ENCODE peak calls at places on chromosome 19, in seven cellular contexts. F, X, R, Q, M, I and N are unnamed samples.

GRCh38 chr19:33348301-33349010 is 25.1 kb upstream of the CEBPG start:
- DNase-seq in F (no peak), X (no peak), R (no peak), Q (no peak), M (peak; percentile 37), I (no peak), N (no peak)

GRCh38 chr19:4717191-4717965 is 6.3 kb downstream of the DPP9 start:
- DNase-seq in F (no peak), X (peak; percentile 61), R (peak; percentile 95), Q (no peak), M (no peak), I (no peak), N (no peak)

GRCh38 chr19:49645995-49646394 is 4.0 kb downstream of the SCAF1 start:
- DNase-seq in F (no peak), X (no peak), R (no peak), Q (no peak), M (no peak), I (no peak), N (no peak)

GRCh38 chr19:19873381-19873780 is 7.7 kb downstream of the ZNF253 start:
- DNase-seq in F (no peak), X (no peak), R (no peak), Q (no peak), M (no peak), I (no peak), N (no peak)

GRCh38 chr19:58182577-58182988 is 278 bp upstream of the ZNF274 start:
- DNase-seq in F (peak; percentile 89), X (no peak), R (peak; percentile 96), Q (no peak), M (peak; percentile 59), I (peak; percentile 95), N (peak; percentile 95)

GRCh38 chr19:47267350-47267759 is 7.3 kb upstream of the INAFM1 start:
- DNase-seq in F (no peak), X (no peak), R (no peak), Q (no peak), M (no peak), I (no peak), N (no peak)

GRCh38 chr19:12224676-12225075 is 61.8 kb downstream of the ZNF136 start:
- DNase-seq in F (no peak), X (no peak), R (no peak), Q (no peak), M (no peak), I (no peak), N (no peak)

GRCh38 chr19:52871466-52871865 is 14.0 kb upstream of the ZNF468 start:
- DNase-seq in F (no peak), X (no peak), R (no peak), Q (no peak), M (no peak), I (no peak), N (no peak)

GRCh38 chr19:4567584-4568071 is 8.1 kb upstream of the SEMA6B start:
- DNase-seq in F (peak; percentile 80), X (no peak), R (no peak), Q (peak; percentile 71), M (no peak), I (peak; percentile 82), N (peak; percentile 67)

GRCh38 chr19:10086904-10087256 is 763 bp downstream of the SHFL start:
- DNase-seq in F (no peak), X (no peak), R (no peak), Q (no peak), M (no peak), I (peak; percentile 60), N (no peak)

GRCh38 chr19:44142014-44142523 is 715 bp downstream of the ZNF234 start:
- DNase-seq in F (no peak), X (peak; percentile 14), R (no peak), Q (no peak), M (no peak), I (peak; percentile 8), N (no peak)

GRCh38 chr19:40530091-40530901 is 46.4 kb upstream of the SHKBP1 start:
- DNase-seq in F (peak; percentile 32), X (peak; percentile 77), R (no peak), Q (no peak), M (no peak), I (peak; percentile 21), N (peak; percentile 67)

GRCh38 chr19:19420570-19421301 is 15.3 kb downstream of the GATAD2A start:
- DNase-seq in F (no peak), X (no peak), R (no peak), Q (no peak), M (no peak), I (peak; percentile 60), N (no peak)

GRCh38 chr19:22606954-22607652 is 27.0 kb upstream of the ZNF492 start:
- DNase-seq in F (no peak), X (no peak), R (no peak), Q (no peak), M (no peak), I (no peak), N (no peak)

GRCh38 chr19:1647664-1648155 is 4.7 kb downstream of the TCF3 start:
- DNase-seq in F (no peak), X (no peak), R (no peak), Q (no peak), M (no peak), I (no peak), N (no peak)

GRCh38 chr19:18421371-18421959 is 2.3 kb downstream of the SSBP4 start:
- DNase-seq in F (no peak), X (no peak), R (no peak), Q (no peak), M (no peak), I (peak; percentile 17), N (no peak)

GRCh38 chr19:33177417-33177976 is 16.6 kb upstream of the LRP3 start:
- DNase-seq in F (no peak), X (peak; percentile 94), R (peak; percentile 50), Q (no peak), M (no peak), I (peak; percentile 72), N (peak; percentile 61)

GRCh38 chr19:38619361-38620174 is 580 bp downstream of the EIF3K start:
- DNase-seq in F (no peak), X (no peak), R (no peak), Q (no peak), M (no peak), I (no peak), N (no peak)

GRCh38 chr19:38617283-38617763 is 430 bp downstream of the MAP4K1 start:
- DNase-seq in F (no peak), X (no peak), R (no peak), Q (no peak), M (no peak), I (peak; percentile 40), N (no peak)

GRCh38 chr19:38617764-38618589 is at the start of gene MAP4K1:
- DNase-seq in F (peak; percentile 59), X (no peak), R (no peak), Q (peak; percentile 78), M (no peak), I (peak; percentile 87), N (peak; percentile 85)

GRCh38 chr19:38616265-38616664 is 1.5 kb downstream of the MAP4K1 start:
- DNase-seq in F (no peak), X (no peak), R (no peak), Q (no peak), M (no peak), I (no peak), N (no peak)

GRCh38 chr19:38618590-38619360 is at the start of gene EIF3K:
- DNase-seq in F (peak; percentile 99), X (peak; percentile 100), R (peak; percentile 98), Q (peak; percentile 99), M (peak; percentile 94), I (peak; percentile 99), N (peak; percentile 98)
- TF ChIP-seq CTCF in F (no peak), X (no peak), R (no peak), Q (no peak), M (no peak), I (no peak), N (no peak)

DNA sequence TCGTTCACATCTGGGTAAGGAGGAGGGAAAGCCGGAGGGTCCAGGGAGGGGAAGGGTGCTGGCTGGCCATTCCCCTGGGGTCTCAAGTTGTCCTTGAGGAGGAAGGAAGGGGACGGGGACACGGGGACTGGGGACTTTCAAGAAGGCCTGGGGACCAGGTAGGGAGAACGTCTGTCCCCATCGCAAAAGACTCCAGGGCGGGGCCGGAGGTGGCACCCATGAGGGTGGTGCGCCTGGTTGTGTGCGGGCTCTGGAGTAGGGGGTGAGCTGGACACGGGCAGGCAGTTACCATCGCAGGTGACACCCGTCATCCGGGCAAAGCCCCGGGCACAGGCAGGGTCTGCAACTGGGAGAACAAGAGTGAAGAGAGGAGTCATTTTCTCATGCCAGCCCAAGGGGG is 23.4 kb downstream of the FBN3 start:
- DNase-seq in F (no peak), X (no peak), R (no peak), Q (no peak), M (no peak), I (no peak), N (no peak)
- TF ChIP-seq CTCF in F (no peak), X (no peak), R (no peak), Q (no peak), M (no peak), I (no peak), N (no peak)

GRCh38 chr19:35151273-35152065 is 3.1 kb upstream of the FXYD5 start:
- DNase-seq in F (no peak), X (no peak), R (no peak), Q (no peak), M (no peak), I (no peak), N (no peak)

GRCh38 chr19:35154535-35155406 is at the start of gene FXYD5:
- DNase-seq in F (peak; percentile 74), X (peak; percentile 96), R (peak; percentile 75), Q (peak; percentile 77), M (peak; percentile 49), I (peak; percentile 92), N (peak; percentile 78)

GRCh38 chr19:35155441-35155840 is 906 bp downstream of the FXYD5 start:
- DNase-seq in F (no peak), X (no peak), R (no peak), Q (no peak), M (no peak), I (peak; percentile 51), N (no peak)

GRCh38 chr19:35155981-35156672 is 1.6 kb downstream of the FXYD5 start:
- DNase-seq in F (no peak), X (no peak), R (no peak), Q (no peak), M (no peak), I (no peak), N (no peak)

GRCh38 chr19:35153701-35154534 is 617 bp upstream of the FXYD5 start:
- DNase-seq in F (no peak), X (peak; percentile 95), R (peak; percentile 49), Q (peak; percentile 56), M (no peak), I (peak; percentile 79), N (peak; percentile 79)
- TF ChIP-seq CTCF in F (peak; percentile 59), X (peak; percentile 47), R (peak; percentile 73), Q (peak; percentile 40), M (peak; percentile 69), I (peak; percentile 70), N (peak; percentile 63)

DNA sequence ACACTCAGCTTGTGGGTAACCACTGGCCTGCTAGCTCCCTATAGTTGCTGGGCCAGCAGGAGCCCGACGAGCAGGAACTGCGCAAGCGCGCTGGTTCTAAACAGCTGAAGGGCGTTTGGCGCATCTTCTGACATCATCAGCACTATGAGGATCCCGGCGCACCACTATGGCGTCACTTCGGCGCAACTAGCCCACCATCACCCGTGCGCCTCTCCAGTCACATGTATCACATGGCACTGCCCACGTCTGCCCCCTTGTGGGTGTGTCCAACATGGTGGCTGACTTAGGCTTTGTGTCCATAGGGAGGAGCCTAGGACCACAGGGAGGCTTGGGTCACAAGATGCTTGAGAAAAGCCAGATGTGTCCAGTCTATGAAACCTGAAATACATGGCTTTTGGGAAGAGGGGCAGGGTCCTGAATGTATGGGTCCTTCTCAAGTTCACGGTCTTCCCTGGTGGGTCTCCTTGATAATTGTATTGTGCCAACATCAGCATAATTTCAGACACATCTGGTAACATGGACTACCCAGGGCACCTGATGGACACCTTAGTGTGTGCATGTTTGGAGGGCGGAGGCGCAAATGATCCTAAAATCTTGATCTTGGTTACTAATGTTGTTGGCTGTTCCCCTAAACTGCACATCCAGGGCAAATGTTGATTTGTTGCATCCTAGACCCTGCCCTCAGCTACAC is 18.0 kb downstream of the KLK4 start:
- DNase-seq in F (no peak), X (no peak), R (no peak), Q (no peak), M (no peak), I (peak; percentile 15), N (no peak)
- TF ChIP-seq CTCF in F (no peak), X (no peak), R (no peak), Q (no peak), M (no peak), I (no peak), N (peak; percentile 28)